ENCODE peak calls at places on chromosomes 16 and 17, in seven cellular contexts. I is adrenal gland, D is heart right ventricle, U is tibial artery, L is neural progenitor cell, X is endothelial cell of umbilical vein, C is PC-3. W is an unnamed sample.

GRCh38 chr17:47811709-47812108 is 9.9 kb downstream of the OSBPL7 start:
- DNase-seq in X (no peak), U (no peak), I (no peak), L (no peak), D (no peak), C (no peak), W (no peak)

GRCh38 chr16:87160218-87160617 is 157.0 kb downstream of the C16orf95 start:
- DNase-seq in D (no peak), X (no peak), C (no peak), I (peak; percentile 69), U (no peak), L (no peak), W (no peak)

GRCh38 chr16:66741131-66741900 is 10.1 kb downstream of the DYNC1LI2 start:
- DNase-seq in X (peak; percentile 99), U (peak; percentile 95), I (peak; percentile 98), C (peak; percentile 74), D (peak; percentile 97), L (no peak), W (peak; percentile 88)

GRCh38 chr16:52906271-52906670 is 146.4 kb downstream of the CHD9NB start:
- DNase-seq in L (no peak), C (peak; percentile 2), I (no peak), U (no peak), D (no peak), X (no peak), W (peak; percentile 21)

GRCh38 chr17:56979091-56979480 is 1.2 kb downstream of the SCPEP1 start:
- DNase-seq in C (no peak), I (no peak), X (no peak), D (no peak), U (no peak), L (peak; percentile 53), W (peak; percentile 10)

GRCh38 chr17:61065263-61065773 is 334.3 kb upstream of the TBX2 start:
- DNase-seq in L (no peak), D (peak; percentile 11), I (no peak), U (no peak), X (peak; percentile 6), C (no peak), W (no peak)

GRCh38 chr17:38632334-38632733 is 26.6 kb upstream of the SRCIN1 start:
- DNase-seq in X (no peak), U (no peak), C (no peak), I (no peak), D (no peak), L (no peak), W (no peak)

GRCh38 chr16:89375021-89375420 is 115.3 kb downstream of the ANKRD11 start:
- DNase-seq in U (no peak), X (no peak), C (peak; percentile 34), L (peak; percentile 24), I (no peak), D (no peak), W (no peak)

GRCh38 chr16:13158427-13158826 is 257.0 kb downstream of the SHISA9 start:
- DNase-seq in C (no peak), L (no peak), U (no peak), X (no peak), D (no peak), I (no peak), W (no peak)

GRCh38 chr16:57645691-57646387 is 17.4 kb downstream of the ADGRG1 start:
- DNase-seq in I (peak; percentile 67), C (peak; percentile 62), X (peak; percentile 81), U (no peak), L (no peak), D (peak; percentile 85), W (peak; percentile 41)

GRCh38 chr16:75745823-75746222 is 19.5 kb upstream of the CPHXL start:
- DNase-seq in U (no peak), X (no peak), C (no peak), L (no peak), I (no peak), D (no peak), W (no peak)

GRCh38 chr17:29905879-29906167 is 24.2 kb downstream of the SSH2 start:
- DNase-seq in D (no peak), L (no peak), C (no peak), X (no peak), U (no peak), I (no peak), W (no peak)

GRCh38 chr16:31132303-31132978 is 3.1 kb downstream of the PRSS8 start:
- DNase-seq in D (no peak), L (no peak), X (no peak), I (no peak), C (no peak), U (no peak), W (no peak)

GRCh38 chr16:31132979-31133599 is 2.4 kb downstream of the PRSS8 start:
- DNase-seq in U (no peak), I (no peak), L (no peak), C (no peak), X (no peak), D (no peak), W (no peak)

GRCh38 chr16:31135535-31136286 is at the start of gene PRSS8:
- DNase-seq in X (no peak), I (no peak), D (no peak), C (peak; percentile 54), U (no peak), L (peak; percentile 47), W (peak; percentile 71)

GRCh38 chr16:31134625-31135534 is 647 bp downstream of the PRSS8 start:
- DNase-seq in D (no peak), C (peak; percentile 14), X (no peak), L (peak; percentile 80), I (no peak), U (no peak), W (peak; percentile 52)

DNA sequence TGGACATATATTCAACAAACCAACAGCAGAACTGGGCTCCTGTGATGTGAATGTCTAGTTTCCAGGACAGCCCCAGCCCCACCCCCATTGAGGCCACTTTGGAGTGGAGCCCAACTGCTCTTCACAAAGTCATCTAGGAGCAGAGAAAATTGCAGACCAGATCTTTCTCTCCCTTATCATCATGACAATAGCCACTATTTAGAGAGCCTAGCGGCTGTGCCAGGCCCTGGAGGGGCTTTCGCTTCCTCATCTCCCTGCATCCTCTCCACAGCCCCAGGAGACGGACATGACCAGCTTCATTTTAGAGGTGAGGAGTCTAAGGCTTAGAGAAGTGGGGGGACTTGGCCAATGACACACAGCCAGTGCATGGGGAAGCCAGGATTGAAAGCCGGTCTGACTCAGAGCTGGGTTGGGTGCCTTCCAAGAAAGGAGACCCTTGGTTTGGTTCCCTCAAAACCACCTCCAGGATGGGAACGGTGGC is 1.4 kb downstream of the PRSS8 start:
- DNase-seq in C (no peak), X (no peak), I (no peak), L (no peak), U (no peak), D (no peak), W (peak; percentile 61)
- H3K36me3 ChIP-seq in C (no peaks in the 10 kb centered on the region), X (no peaks in the 10 kb centered on the region), I (peaks cover 20% of the 10 kb centered on the region), L (no peaks in the 10 kb centered on the region), U (peaks cover 22% of the 10 kb centered on the region), D (peaks cover 20% of the 10 kb centered on the region), W (peaks cover 18% of the 10 kb centered on the region)

DNA sequence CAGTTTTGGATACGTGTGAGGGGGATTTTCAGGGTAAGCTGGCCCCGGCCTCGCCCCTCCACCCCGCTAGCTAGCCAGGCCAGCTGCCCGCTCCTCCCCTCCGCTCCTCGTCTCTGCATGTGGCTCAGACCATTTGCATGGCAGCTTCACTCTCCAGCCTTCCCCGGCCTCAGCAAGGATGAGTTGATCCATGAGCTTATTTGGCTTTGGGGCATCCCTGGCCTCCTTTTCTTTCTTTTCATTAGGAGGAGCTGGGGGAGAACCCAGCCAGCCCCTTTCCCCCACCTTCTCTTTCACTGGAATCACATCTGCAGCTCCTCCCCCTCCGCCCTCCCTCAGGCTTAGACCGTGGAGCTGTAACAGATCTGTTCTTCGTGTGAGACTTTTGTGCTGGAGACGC is 30.7 kb downstream of the ELAC2 start:
- DNase-seq in U (no peak), L (peak; percentile 75), D (no peak), C (no peak), X (no peak), I (no peak), W (no peak)
- H3K4me3 ChIP-seq in U (no peak overlapping the region), L (no peak overlapping the region), D (no peak overlapping the region), C (no peak overlapping the region), X (no peak overlapping the region), I (no peak overlapping the region), W (no peak overlapping the region)

GRCh38 chr16:68353366-68353765 is 42.5 kb downstream of the PRMT7 start:
- DNase-seq in L (no peak), I (no peak), X (no peak), U (no peak), D (no peak), C (no peak), W (no peak)

GRCh38 chr16:68349838-68350410 is 39.1 kb downstream of the PRMT7 start:
- DNase-seq in U (no peak), D (no peak), X (no peak), I (no peak), C (no peak), L (no peak), W (no peak)

GRCh38 chr16:68350951-68351350 is 40.1 kb downstream of the PRMT7 start:
- DNase-seq in U (no peak), I (no peak), X (no peak), L (no peak), D (no peak), C (no peak), W (no peak)

GRCh38 chr16:68351463-68351862 is 40.6 kb downstream of the PRMT7 start:
- DNase-seq in L (no peak), X (no peak), U (no peak), D (no peak), C (no peak), I (no peak), W (no peak)

GRCh38 chr16:68351991-68352431 is 41.2 kb downstream of the PRMT7 start:
- DNase-seq in X (no peak), L (no peak), C (peak; percentile 16), D (no peak), I (no peak), U (no peak), W (peak; percentile 65)
- TF ChIP-seq CTCF in X (no peak), L (no peak), C (no peak), D (no peak), I (no peak), U (no peak), W (no peak)

GRCh38 chr17:45220079-45220478 is 1.6 kb upstream of the FMNL1 start:
- DNase-seq in D (no peak), L (no peak), U (no peak), C (no peak), X (no peak), I (no peak), W (no peak)
- H3K36me3 ChIP-seq in D (no peaks in the 10 kb centered on the region), L (no peaks in the 10 kb centered on the region), U (no peaks in the 10 kb centered on the region), C (no peaks in the 10 kb centered on the region), X (no peaks in the 10 kb centered on the region), I (no peaks in the 10 kb centered on the region), W (no peaks in the 10 kb centered on the region)

DNA sequence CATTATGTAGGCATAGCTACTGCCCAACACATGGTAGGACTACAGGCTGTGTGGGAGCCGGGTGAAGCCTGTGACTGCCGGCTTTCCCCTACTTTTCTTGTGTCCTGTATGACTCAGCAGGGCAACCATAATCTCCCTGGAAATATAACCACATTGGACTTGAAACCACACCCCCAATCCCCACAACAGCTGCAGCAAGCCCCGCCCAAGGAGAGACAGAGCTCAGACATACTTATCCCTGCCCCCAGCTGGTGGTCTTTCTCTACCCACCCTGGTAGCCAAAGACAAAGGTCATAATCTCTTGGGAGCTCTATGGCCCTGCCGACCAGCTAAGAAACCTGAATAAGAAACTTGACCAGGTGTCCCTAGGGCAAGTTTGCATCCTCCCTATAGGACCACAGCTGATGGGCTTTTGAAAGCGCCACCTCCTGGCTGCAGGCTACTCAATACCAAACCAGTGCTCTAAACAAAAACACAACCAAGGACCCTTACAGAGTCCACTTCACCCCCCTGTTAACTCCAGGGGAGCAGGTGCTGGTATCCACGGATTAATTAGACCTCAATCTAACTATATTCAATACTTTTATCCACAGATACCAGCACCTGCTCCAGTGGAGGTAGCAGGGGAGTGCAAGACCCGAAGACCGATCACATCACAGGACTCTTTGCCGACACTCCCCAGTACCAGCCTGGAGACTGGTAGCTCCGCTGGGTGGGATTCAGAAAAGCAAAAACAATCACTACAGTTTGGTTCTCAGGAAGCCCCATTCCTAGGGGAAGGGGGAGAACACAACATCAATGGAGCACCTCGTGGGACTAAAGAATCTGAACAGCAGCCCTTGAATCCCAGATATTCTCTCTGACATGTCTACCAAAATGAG is 91.2 kb downstream of the IRX5 start:
- DNase-seq in X (no peak), I (no peak), C (peak; percentile 13), L (peak; percentile 49), D (no peak), U (no peak), W (peak; percentile 74)
- H3K4me3 ChIP-seq in X (no peak overlapping the region), I (no peak overlapping the region), C (no peak overlapping the region), L (no peak overlapping the region), D (no peak overlapping the region), U (no peak overlapping the region), W (no peak overlapping the region)

W was measured in bronchial epithelial cell.